ENCODE peak calls at places on chromosome 3, in six cellular contexts. One of them, this sample, is unnamed.
A peak's percentile ranks its signal among the peaks of the same experiment; 100 is the strongest.

GRCh38 chr3:52831500-52832301 is 1.2 kb upstream of the ITIH4 start:
- DNase-seq in neuronal stem cell: no peak
- DNase-seq in mesendoderm: no peak
- DNase-seq in H9: no peak
- DNase-seq in mesenchymal stem cell: peak; percentile 90
- DNase-seq in H1: no peak
- DNase-seq in this sample: peak; percentile 76

GRCh38 chr3:47762233-47762632 is 19.5 kb downstream of the SMARCC1 start:
- DNase-seq in mesendoderm: no peak
- DNase-seq in neuronal stem cell: no peak
- DNase-seq in H1: no peak
- DNase-seq in H9: no peak
- DNase-seq in mesenchymal stem cell: no peak
- DNase-seq in this sample: peak; percentile 28

GRCh38 chr3:123449986-123450474 is 1.1 kb upstream of the ADCY5 start:
- DNase-seq in H9: peak; percentile 66
- DNase-seq in H1: peak; percentile 79
- DNase-seq in mesenchymal stem cell: no peak
- DNase-seq in neuronal stem cell: peak; percentile 60
- DNase-seq in mesendoderm: peak; percentile 32
- DNase-seq in this sample: no peak

GRCh38 chr3:37849146-37849545 is 12.5 kb upstream of the CTDSPL start:
- DNase-seq in mesenchymal stem cell: no peak
- DNase-seq in neuronal stem cell: no peak
- DNase-seq in H9: no peak
- DNase-seq in mesendoderm: no peak
- DNase-seq in H1: no peak
- DNase-seq in this sample: no peak

GRCh38 chr3:105938101-105938500 is 69.3 kb upstream of the CBLB start:
- DNase-seq in mesendoderm: peak; percentile 7
- DNase-seq in H9: no peak
- DNase-seq in mesenchymal stem cell: peak; percentile 38
- DNase-seq in neuronal stem cell: no peak
- DNase-seq in H1: no peak
- DNase-seq in this sample: peak; percentile 45

GRCh38 chr3:34237946-34238345 is 439.5 kb downstream of the PDCD6IP start:
- DNase-seq in H9: no peak
- DNase-seq in mesendoderm: no peak
- DNase-seq in H1: no peak
- DNase-seq in mesenchymal stem cell: no peak
- DNase-seq in neuronal stem cell: no peak
- DNase-seq in this sample: no peak

GRCh38 chr3:151301787-151302186 is 14.8 kb downstream of the GPR87 start:
- DNase-seq in H9: no peak
- DNase-seq in H1: no peak
- DNase-seq in mesendoderm: no peak
- DNase-seq in mesenchymal stem cell: peak; percentile 73
- DNase-seq in neuronal stem cell: no peak
- DNase-seq in this sample: peak; percentile 91

GRCh38 chr3:106247902-106248684 is 379.3 kb upstream of the CBLB start:
- DNase-seq in neuronal stem cell: no peak
- DNase-seq in H9: no peak
- DNase-seq in mesenchymal stem cell: no peak
- DNase-seq in H1: no peak
- DNase-seq in mesendoderm: no peak
- DNase-seq in this sample: peak; percentile 17

GRCh38 chr3:184145120-184145524 is 10.0 kb downstream of the EIF2B5 start:
- DNase-seq in mesenchymal stem cell: peak; percentile 30
- DNase-seq in H9: peak; percentile 62
- DNase-seq in neuronal stem cell: no peak
- DNase-seq in H1: peak; percentile 62
- DNase-seq in mesendoderm: peak; percentile 79
- DNase-seq in this sample: peak; percentile 61

GRCh38 chr3:5298453-5298852 is 110.9 kb downstream of the EDEM1 start:
- DNase-seq in H9: no peak
- DNase-seq in mesendoderm: no peak
- DNase-seq in mesenchymal stem cell: no peak
- DNase-seq in H1: no peak
- DNase-seq in neuronal stem cell: no peak
- DNase-seq in this sample: no peak

GRCh38 chr3:100141576-100141975 is 27.3 kb upstream of the FILIP1L start:
- DNase-seq in H9: no peak
- DNase-seq in mesendoderm: no peak
- DNase-seq in neuronal stem cell: no peak
- DNase-seq in mesenchymal stem cell: no peak
- DNase-seq in H1: no peak
- DNase-seq in this sample: no peak

GRCh38 chr3:51703026-51703775 is 3.7 kb upstream of the GRM2 start:
- DNase-seq in H1: no peak
- DNase-seq in mesendoderm: no peak
- DNase-seq in neuronal stem cell: peak; percentile 43
- DNase-seq in H9: no peak
- DNase-seq in mesenchymal stem cell: no peak
- DNase-seq in this sample: no peak

GRCh38 chr3:31862861-31863260 is 118.2 kb downstream of the OSBPL10 start:
- DNase-seq in H1: no peak
- DNase-seq in H9: no peak
- DNase-seq in mesendoderm: no peak
- DNase-seq in neuronal stem cell: no peak
- DNase-seq in mesenchymal stem cell: peak; percentile 6
- DNase-seq in this sample: peak; percentile 34

GRCh38 chr3:52091566-52092290 is 35.4 kb upstream of the DUSP7 start:
- DNase-seq in H9: no peak
- DNase-seq in neuronal stem cell: no peak
- DNase-seq in mesenchymal stem cell: peak; percentile 76
- DNase-seq in H1: no peak
- DNase-seq in mesendoderm: no peak
- DNase-seq in this sample: peak; percentile 49

GRCh38 chr3:179961081-179962078 is 75.4 kb downstream of the PEX5L start:
- DNase-seq in mesendoderm: no peak
- DNase-seq in H9: no peak
- DNase-seq in mesenchymal stem cell: no peak
- DNase-seq in neuronal stem cell: no peak
- DNase-seq in H1: no peak
- DNase-seq in this sample: no peak

GRCh38 chr3:29215948-29216347 is 64.9 kb upstream of the RBMS3 start:
- DNase-seq in neuronal stem cell: no peak
- DNase-seq in H1: no peak
- DNase-seq in mesenchymal stem cell: no peak
- DNase-seq in mesendoderm: no peak
- DNase-seq in H9: no peak
- DNase-seq in this sample: peak; percentile 53

GRCh38 chr3:73299184-73299691 is 237.8 kb downstream of the EBLN2 start:
- DNase-seq in mesenchymal stem cell: no peak
- DNase-seq in H1: no peak
- DNase-seq in mesendoderm: no peak
- DNase-seq in H9: no peak
- DNase-seq in neuronal stem cell: no peak
- DNase-seq in this sample: no peak

GRCh38 chr3:160134454-160134853 is 90.8 kb upstream of the C3orf80 start:
- DNase-seq in H1: no peak
- DNase-seq in mesendoderm: peak; percentile 60
- DNase-seq in neuronal stem cell: no peak
- DNase-seq in H9: peak; percentile 37
- DNase-seq in mesenchymal stem cell: no peak
- DNase-seq in this sample: no peak

GRCh38 chr3:149850787-149851582 is 38.0 kb downstream of the RNF13 start:
- DNase-seq in neuronal stem cell: no peak
- DNase-seq in H1: no peak
- DNase-seq in mesendoderm: peak; percentile 51
- DNase-seq in H9: no peak
- DNase-seq in mesenchymal stem cell: no peak
- DNase-seq in this sample: no peak

GRCh38 chr3:197426161-197426566 is 127.8 kb upstream of the DLG1 start:
- DNase-seq in mesendoderm: no peak
- DNase-seq in neuronal stem cell: no peak
- DNase-seq in mesenchymal stem cell: peak; percentile 39
- DNase-seq in H1: no peak
- DNase-seq in H9: no peak
- DNase-seq in this sample: no peak

DNA sequence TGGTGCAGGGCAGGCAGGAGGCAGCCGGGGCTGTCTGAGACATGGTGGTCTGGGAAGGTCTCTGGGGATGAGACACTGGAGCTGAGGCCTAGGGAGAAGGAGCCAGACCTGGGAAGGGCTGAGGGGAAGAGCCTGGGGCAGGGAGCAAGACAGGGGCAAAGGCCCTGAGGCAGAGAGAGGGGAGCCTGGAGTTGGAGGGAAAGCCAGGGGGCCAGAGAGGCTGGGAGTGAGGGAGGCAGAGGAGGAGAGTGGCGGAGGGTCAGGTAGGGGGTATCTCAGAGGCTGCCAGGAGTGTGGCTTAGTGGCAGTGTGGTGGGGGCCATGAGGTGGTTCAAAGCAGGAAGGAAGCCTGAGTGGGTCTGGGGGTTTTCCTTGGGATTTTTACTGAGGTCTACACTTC is 6.1 kb upstream of the SLC6A6 start:
- DNase-seq in mesendoderm: no peak
- DNase-seq in H1: no peak
- DNase-seq in H9: no peak
- DNase-seq in mesenchymal stem cell: no peak
- DNase-seq in neuronal stem cell: no peak
- DNase-seq in this sample: no peak
- H2AK5ac ChIP-seq in mesendoderm: peak overlapping the region; percentile 22
- H2AK5ac ChIP-seq in H1: peak overlapping the region; percentile 75
- H2AK5ac ChIP-seq in H9: no peak overlapping the region
- H2AK5ac ChIP-seq in mesenchymal stem cell: peak overlapping the region; percentile 5
- H2AK5ac ChIP-seq in neuronal stem cell: no peak overlapping the region
- H2AK5ac ChIP-seq in this sample: no peak overlapping the region

GRCh38 chr3:40307176-40307575 is 2.3 kb upstream of the EIF1B start:
- DNase-seq in neuronal stem cell: no peak
- DNase-seq in mesenchymal stem cell: no peak
- DNase-seq in mesendoderm: no peak
- DNase-seq in H9: no peak
- DNase-seq in H1: no peak
- DNase-seq in this sample: peak; percentile 39

GRCh38 chr3:40309925-40310635 is 573 bp downstream of the EIF1B start:
- DNase-seq in neuronal stem cell: peak; percentile 40
- DNase-seq in mesenchymal stem cell: peak; percentile 58
- DNase-seq in H1: peak; percentile 76
- DNase-seq in mesendoderm: peak; percentile 60
- DNase-seq in H9: no peak
- DNase-seq in this sample: peak; percentile 41

GRCh38 chr3:40310690-40311089 is 1.2 kb downstream of the EIF1B start:
- DNase-seq in H9: no peak
- DNase-seq in H1: no peak
- DNase-seq in mesendoderm: no peak
- DNase-seq in neuronal stem cell: no peak
- DNase-seq in mesenchymal stem cell: peak; percentile 46
- DNase-seq in this sample: peak; percentile 44

GRCh38 chr3:40308725-40309438 is 625 bp upstream of the EIF1B start:
- DNase-seq in mesendoderm: no peak
- DNase-seq in H1: no peak
- DNase-seq in neuronal stem cell: no peak
- DNase-seq in mesenchymal stem cell: no peak
- DNase-seq in H9: no peak
- DNase-seq in this sample: no peak

GRCh38 chr3:40309439-40309924 is at the start of gene EIF1B:
- DNase-seq in neuronal stem cell: peak; percentile 97
- DNase-seq in mesenchymal stem cell: peak; percentile 97
- DNase-seq in H1: peak; percentile 98
- DNase-seq in H9: peak; percentile 98
- DNase-seq in mesendoderm: peak; percentile 99
- DNase-seq in this sample: peak; percentile 96
- H2AK5ac ChIP-seq in neuronal stem cell: peak within 1 kb of the TSS; percentile 70
- H2AK5ac ChIP-seq in mesenchymal stem cell: peak within 1 kb of the TSS; percentile 47
- H2AK5ac ChIP-seq in H1: no peak within 1 kb of the TSS
- H2AK5ac ChIP-seq in H9: no peak within 1 kb of the TSS
- H2AK5ac ChIP-seq in mesendoderm: no peak within 1 kb of the TSS
- H2AK5ac ChIP-seq in this sample: no peak within 1 kb of the TSS

DNA sequence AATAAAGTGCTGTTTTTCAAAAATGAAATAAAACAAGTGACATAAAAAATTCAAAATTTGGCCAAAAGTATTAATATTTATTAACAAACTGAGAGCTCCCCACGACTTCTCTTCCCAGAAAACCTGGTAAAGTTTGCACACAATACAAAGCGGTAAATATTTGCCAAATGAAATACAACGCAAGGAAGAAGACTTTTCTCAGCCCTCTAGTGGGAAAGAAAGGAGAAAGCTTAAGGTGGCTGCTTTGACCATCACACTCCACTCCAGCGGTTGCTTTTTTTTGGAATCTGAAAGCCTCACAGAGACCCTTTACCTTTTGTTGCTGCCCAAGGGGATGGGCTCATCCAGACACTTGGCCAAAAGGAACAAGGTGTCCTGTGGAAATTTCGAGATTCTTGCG is 1.1 kb upstream of the GK5 start:
- DNase-seq in H1: no peak
- DNase-seq in neuronal stem cell: no peak
- DNase-seq in mesenchymal stem cell: peak; percentile 15
- DNase-seq in H9: no peak
- DNase-seq in mesendoderm: peak; percentile 37
- DNase-seq in this sample: no peak
- H2AK5ac ChIP-seq in H1: no peak overlapping the region
- H2AK5ac ChIP-seq in neuronal stem cell: no peak overlapping the region
- H2AK5ac ChIP-seq in mesenchymal stem cell: no peak overlapping the region
- H2AK5ac ChIP-seq in H9: no peak overlapping the region
- H2AK5ac ChIP-seq in mesendoderm: no peak overlapping the region
- H2AK5ac ChIP-seq in this sample: no peak overlapping the region

DNA sequence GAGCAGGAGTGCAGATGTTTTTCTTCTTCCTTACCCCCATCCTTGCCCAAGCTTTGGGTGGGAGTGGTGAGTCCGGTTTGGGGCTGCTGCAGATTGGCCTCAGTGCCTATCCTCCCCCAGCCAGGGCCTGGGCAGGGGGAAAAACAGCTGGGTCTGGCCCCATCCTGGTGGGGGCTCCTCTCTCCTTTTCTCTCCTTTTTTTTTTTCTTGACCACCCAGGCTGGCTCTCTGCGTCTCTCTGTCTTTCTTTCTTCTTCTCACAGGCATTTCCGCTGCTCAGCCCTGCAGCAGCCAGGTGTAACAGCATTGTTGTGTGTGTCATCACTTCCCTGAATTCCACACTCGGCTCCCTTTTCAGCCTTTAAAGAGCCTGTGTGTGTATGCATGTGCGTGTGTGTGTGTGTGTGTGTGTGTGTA is 2.0 kb downstream of the FOXL2NB start:
- DNase-seq in H9: peak; percentile 84
- DNase-seq in mesenchymal stem cell: no peak
- DNase-seq in neuronal stem cell: no peak
- DNase-seq in mesendoderm: peak; percentile 92
- DNase-seq in H1: peak; percentile 67
- DNase-seq in this sample: no peak
- H2AK5ac ChIP-seq in H9: no peak overlapping the region
- H2AK5ac ChIP-seq in mesenchymal stem cell: no peak overlapping the region
- H2AK5ac ChIP-seq in neuronal stem cell: no peak overlapping the region
- H2AK5ac ChIP-seq in mesendoderm: no peak overlapping the region
- H2AK5ac ChIP-seq in H1: no peak overlapping the region
- H2AK5ac ChIP-seq in this sample: no peak overlapping the region

DNA sequence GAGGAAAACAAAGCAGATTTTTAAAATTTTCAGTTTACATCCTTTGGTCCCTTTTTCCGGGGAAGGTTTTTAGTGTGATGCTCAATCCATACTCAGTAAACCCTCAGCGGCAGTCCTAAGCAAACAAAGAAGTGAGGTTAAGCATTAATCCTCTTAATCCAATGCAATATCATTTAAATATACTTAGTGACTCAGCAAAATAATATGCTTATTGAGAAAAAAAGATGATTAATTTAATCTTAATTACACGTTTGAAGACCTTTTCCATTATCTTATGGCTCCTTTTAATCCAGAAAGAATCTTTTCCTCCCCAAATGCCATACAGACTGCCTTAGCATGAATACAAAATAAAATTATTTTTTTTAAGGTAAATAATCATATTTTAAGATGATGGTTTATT is at the start of gene GABRR3:
- DNase-seq in neuronal stem cell: no peak
- DNase-seq in mesenchymal stem cell: no peak
- DNase-seq in H9: no peak
- DNase-seq in H1: no peak
- DNase-seq in mesendoderm: no peak
- DNase-seq in this sample: no peak
- H2AK5ac ChIP-seq in neuronal stem cell: no peak within 1 kb of the TSS
- H2AK5ac ChIP-seq in mesenchymal stem cell: no peak within 1 kb of the TSS
- H2AK5ac ChIP-seq in H9: no peak within 1 kb of the TSS
- H2AK5ac ChIP-seq in H1: no peak within 1 kb of the TSS
- H2AK5ac ChIP-seq in mesendoderm: no peak within 1 kb of the TSS
- H2AK5ac ChIP-seq in this sample: no peak within 1 kb of the TSS

This sample was measured in IMR-90.